ENCODE peak calls at places on chromosomes 1 and 21, in eight cellular contexts. I, R, O, M, L, F, V and Z are unnamed samples.

GRCh38 chr1:230502306-230502705 is 76.2 kb upstream of the PGBD5 start:
- DNase-seq in V (no peak), R (no peak), M (no peak), F (no peak), O (no peak), L (no peak), I (no peak), Z (no peak)

GRCh38 chr1:245986404-245987221 is 520.5 kb downstream of the SMYD3 start:
- DNase-seq in I (no peak), O (no peak), M (no peak), F (no peak), L (peak), V (peak), R (no peak), Z (no peak)

GRCh38 chr21:36756527-36756926 is 57.6 kb downstream of the SIM2 start:
- DNase-seq in O (no peak), R (no peak), M (no peak), F (no peak), V (peak), L (no peak), I (no peak), Z (no peak)

GRCh38 chr1:159925713-159926066 is 383 bp upstream of the TAGLN2 start:
- DNase-seq in M (no peak), I (no peak), V (no peak), O (no peak), R (no peak), L (no peak), F (no peak), Z (no peak)

GRCh38 chr1:62229932-62230331 is 35.3 kb downstream of the L1TD1 start:
- DNase-seq in O (no peak), V (no peak), I (no peak), L (no peak), M (no peak), F (no peak), R (no peak), Z (no peak)

GRCh38 chr1:1847061-1847460 is 43.8 kb downstream of the GNB1 start:
- DNase-seq in I (no peak), R (no peak), V (no peak), M (no peak), L (no peak), F (no peak), O (no peak), Z (no peak)

GRCh38 chr1:38815903-38816627 is 43.5 kb downstream of the RRAGC start:
- DNase-seq in O (no peak), M (no peak), L (no peak), F (no peak), V (no peak), I (no peak), R (no peak), Z (no peak)

GRCh38 chr1:44049839-44050238 is 18.6 kb upstream of the SLC6A9 start:
- DNase-seq in O (no peak), L (peak), R (no peak), F (no peak), M (no peak), V (no peak), I (no peak), Z (no peak)

GRCh38 chr1:226309398-226310122 is 596 bp upstream of the LIN9 start:
- DNase-seq in L (no peak), R (no peak), M (no peak), F (no peak), I (peak), V (peak), O (no peak), Z (peak)